ENCODE peak calls at places on chromosomes 6 and 20, in five cellular contexts. X is H9, D is neuronal stem cell, P is H1, O is trophoblast cell. Q is an unnamed sample.

GRCh38 chr20:19750207-19750606 is 7.9 kb upstream of the RIN2 start:
- DNase-seq in D (no peak), P (no peak), O (no peak), X (no peak), Q (no peak)

GRCh38 chr20:23273776-23274175 is 76.8 kb upstream of the NXT1 start:
- DNase-seq in P (no peak), X (no peak), D (no peak), O (no peak), Q (no peak)

GRCh38 chr6:20811112-20811746 is 277.0 kb downstream of the CDKAL1 start:
- DNase-seq in X (peak), O (peak), P (peak), D (peak), Q (peak)

GRCh38 chr6:54935739-54936138 is 89.2 kb downstream of the FAM83B start:
- DNase-seq in O (peak), D (no peak), P (no peak), X (no peak), Q (peak)

GRCh38 chr6:13537527-13537897 is 36.9 kb upstream of the SIRT5 start:
- DNase-seq in D (no peak), X (no peak), O (no peak), P (no peak), Q (no peak)

GRCh38 chr6:105879902-105880547 is 206.1 kb upstream of the PRDM1 start:
- DNase-seq in O (peak), D (no peak), P (no peak), X (no peak), Q (no peak)

GRCh38 chr6:108362455-108362854 is 67.6 kb downstream of the AFG1L start:
- DNase-seq in D (no peak), O (no peak), P (no peak), X (no peak), Q (no peak)

GRCh38 chr6:109910571-109910970 is 67.5 kb upstream of the GPR6 start:
- DNase-seq in D (no peak), X (no peak), O (no peak), P (no peak), Q (no peak)

GRCh38 chr20:53804920-53805894 is 211.6 kb upstream of the ZNF217 start:
- DNase-seq in X (no peak), O (no peak), D (no peak), P (no peak), Q (no peak)

GRCh38 chr6:157990321-157991066 is 8.8 kb downstream of the SYNJ2 start:
- DNase-seq in P (no peak), X (no peak), O (no peak), D (no peak), Q (no peak)

GRCh38 chr20:7094438-7094997 is 327.0 kb downstream of the BMP2 start:
- DNase-seq in O (peak), D (peak), P (no peak), X (peak), Q (peak)

GRCh38 chr6:40936810-40937209 is 102.2 kb downstream of the UNC5CL start:
- DNase-seq in O (no peak), D (no peak), P (no peak), X (no peak), Q (peak)

GRCh38 chr6:8743146-8743745 is 307.9 kb upstream of the SLC35B3 start:
- DNase-seq in O (peak), P (no peak), D (no peak), X (no peak), Q (no peak)

GRCh38 chr6:34917626-34918285 is 28.7 kb downstream of the ANKS1A start:
- DNase-seq in O (no peak), D (no peak), P (no peak), X (no peak), Q (no peak)

GRCh38 chr20:18625907-18626655 is 38.2 kb downstream of the DTD1 start:
- DNase-seq in O (no peak), P (no peak), X (no peak), D (no peak), Q (no peak)

GRCh38 chr6:83125425-83125824 is 58.0 kb downstream of the DOP1A start:
- DNase-seq in D (no peak), P (no peak), X (no peak), O (no peak), Q (no peak)

GRCh38 chr6:7468382-7469081 is 72.9 kb upstream of the DSP start:
- DNase-seq in P (no peak), O (peak), X (no peak), D (no peak), Q (peak)

GRCh38 chr6:117907600-117908245 is 659 bp downstream of the SLC35F1 start:
- DNase-seq in P (no peak), X (peak), D (peak), O (peak), Q (peak)

GRCh38 chr6:85864453-85865401 is 222.0 kb upstream of the SYNCRIP start:
- DNase-seq in D (no peak), O (peak), P (no peak), X (no peak), Q (peak)

GRCh38 chr6:34315780-34316179 is 67.0 kb upstream of the SMIM29 start:
- DNase-seq in P (no peak), X (no peak), O (peak), D (no peak), Q (no peak)

GRCh38 chr6:19896580-19897010 is 59.4 kb downstream of the ID4 start:
- DNase-seq in X (no peak), D (no peak), P (no peak), O (no peak), Q (no peak)

GRCh38 chr6:149563928-149564325 is 2.2 kb upstream of the GINM1 start:
- DNase-seq in D (no peak), O (no peak), X (no peak), P (no peak), Q (no peak)

GRCh38 chr6:150068786-150069648 is at the start of gene ULBP3:
- DNase-seq in O (peak), D (peak), X (peak), P (peak), Q (peak)

GRCh38 chr6:21664263-21665081 is 70.9 kb downstream of the SOX4 start:
- DNase-seq in D (peak), P (no peak), X (peak), O (peak), Q (peak)

GRCh38 chr6:133033263-133033662 is 207.9 kb upstream of the EYA4 start:
- DNase-seq in P (no peak), D (no peak), O (no peak), X (no peak), Q (no peak)

GRCh38 chr6:61809004-61809595 is 476.9 kb downstream of the KHDRBS2 start:
- DNase-seq in D (peak), P (no peak), O (peak), X (no peak), Q (peak)

GRCh38 chr20:48808382-48809034 is 19.3 kb downstream of the PREX1 start:
- DNase-seq in O (peak), D (no peak), X (no peak), P (no peak), Q (no peak)

GRCh38 chr6:129889580-129889979 is 28.5 kb upstream of the TMEM244 start:
- DNase-seq in D (no peak), X (no peak), O (no peak), P (no peak), Q (peak)

GRCh38 chr20:31751126-31751525 is 12.0 kb downstream of the TPX2 start:
- DNase-seq in P (no peak), X (no peak), O (no peak), D (no peak), Q (peak)

GRCh38 chr6:155523821-155524238 is 68.2 kb upstream of the NOX3 start:
- DNase-seq in O (no peak), P (peak), X (peak), D (peak), Q (no peak)

GRCh38 chr6:44228433-44228832 is 5.0 kb downstream of the SLC29A1 start:
- DNase-seq in X (no peak), P (no peak), O (no peak), D (no peak), Q (no peak)

GRCh38 chr6:13877116-13877515 is 47.6 kb upstream of the RNF182 start:
- DNase-seq in O (no peak), P (no peak), X (no peak), D (no peak), Q (no peak)

GRCh38 chr6:159875194-159875593 is 15.6 kb upstream of the MAS1 start:
- DNase-seq in P (no peak), D (no peak), O (no peak), X (peak), Q (no peak)

GRCh38 chr20:42958367-42959112 is 231.2 kb downstream of the PTPRT start:
- DNase-seq in O (no peak), D (no peak), X (no peak), P (no peak), Q (no peak)

GRCh38 chr6:16901777-16902176 is 140.5 kb upstream of the ATXN1 start:
- DNase-seq in O (no peak), D (no peak), X (no peak), P (no peak), Q (no peak)

GRCh38 chr20:4666001-4666470 is 55.7 kb upstream of the PRND start:
- DNase-seq in D (no peak), O (peak), X (no peak), P (no peak), Q (peak)

GRCh38 chr6:14231546-14232280 is 114.1 kb downstream of the CD83 start:
- DNase-seq in O (no peak), D (no peak), X (no peak), P (no peak), Q (no peak)

GRCh38 chr6:34953084-34954025 is 64.3 kb downstream of the ANKS1A start:
- DNase-seq in O (peak), X (no peak), D (no peak), P (no peak), Q (peak)

GRCh38 chr20:11941593-11942261 is 24.0 kb downstream of the BTBD3 start:
- DNase-seq in X (no peak), P (no peak), O (no peak), D (no peak), Q (no peak)

GRCh38 chr20:11935212-11935611 is 17.5 kb downstream of the BTBD3 start:
- DNase-seq in D (no peak), O (no peak), X (no peak), P (no peak), Q (no peak)

GRCh38 chr20:11937230-11937629 is 19.5 kb downstream of the BTBD3 start:
- DNase-seq in O (no peak), D (no peak), P (no peak), X (no peak), Q (no peak)

GRCh38 chr20:11935754-11936551 is 18.3 kb downstream of the BTBD3 start:
- DNase-seq in P (no peak), D (no peak), O (no peak), X (no peak), Q (no peak)
- H2BK120ac ChIP-seq in P (no peak), D (no peak), O (no peak), X (no peak), Q (no peak)

DNA sequence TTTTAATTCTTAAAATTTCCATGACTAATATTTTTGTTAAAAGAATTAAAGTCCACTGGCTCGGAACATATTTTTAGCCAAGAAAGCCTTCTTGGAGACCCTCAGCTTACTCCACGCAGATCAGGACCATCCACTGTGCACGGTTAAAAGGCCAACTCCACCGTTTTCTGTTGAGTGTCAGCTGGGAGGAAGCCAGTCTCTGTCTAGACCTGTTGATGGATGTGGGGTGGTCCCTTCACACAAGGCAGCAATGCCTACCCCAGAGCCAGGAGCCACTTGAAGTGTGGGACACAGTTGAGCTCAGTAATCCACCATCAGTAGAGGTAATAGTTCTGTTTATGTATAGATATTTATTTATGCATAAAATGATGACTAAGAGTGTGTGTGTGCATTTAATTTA is 19.9 kb upstream of the QKI start:
- DNase-seq in P (no peak), O (no peak), X (no peak), D (no peak), Q (no peak)
- H2BK12ac ChIP-seq in P (no peak), O (peak), X (no peak), D (no peak), Q (no peak)

DNA sequence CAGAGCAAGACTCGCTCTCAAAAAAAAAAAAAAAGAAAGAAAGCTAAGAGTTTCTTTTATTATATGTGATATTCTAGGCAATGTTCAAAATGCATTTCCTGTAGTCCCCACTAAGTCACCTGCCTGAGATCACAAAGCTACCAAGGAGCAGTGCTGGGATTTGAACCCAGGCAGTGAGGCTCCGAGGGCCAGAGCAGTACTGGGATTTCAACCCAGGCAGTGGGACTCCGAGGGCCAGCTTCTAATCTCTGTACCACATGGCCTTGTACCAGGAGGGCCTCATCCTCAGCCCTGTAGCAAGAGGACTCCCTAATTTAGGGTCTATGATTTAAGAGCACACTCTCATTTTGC is 39.7 kb downstream of the ZMYND8 start:
- DNase-seq in D (no peak), O (no peak), X (no peak), P (no peak), Q (no peak)
- H2BK120ac ChIP-seq in D (no peak), O (peak), X (peak), P (peak), Q (peak)

GRCh38 chr6:94272327-94272726 is 853.0 kb upstream of the EPHA7 start:
- DNase-seq in D (no peak), O (no peak), P (no peak), X (no peak), Q (no peak)
- H2BK12ac ChIP-seq in D (no peak), O (no peak), P (no peak), X (no peak), Q (no peak)

GRCh38 chr20:44475694-44476560 is at the start of gene TTPAL:
- DNase-seq in O (peak), D (peak), X (peak), P (peak), Q (peak)
- H2BK120ac ChIP-seq in O (peak), D (no peak), X (no peak), P (no peak), Q (peak)

GRCh38 chr6:27902335-27903314 is 9.6 kb downstream of the OR2B2 start:
- DNase-seq in O (peak), X (peak), D (peak), P (no peak), Q (peak)
- H2BK12ac ChIP-seq in O (no peak), X (no peak), D (no peak), P (no peak), Q (no peak)

GRCh38 chr20:16918366-16918765 is 170.2 kb downstream of the OTOR start:
- DNase-seq in X (no peak), P (no peak), D (no peak), O (no peak), Q (no peak)
- H2BK120ac ChIP-seq in X (no peak), P (no peak), D (no peak), O (no peak), Q (no peak)

GRCh38 chr20:33725607-33726264 is 5.6 kb upstream of the PXMP4 start:
- DNase-seq in P (no peak), X (no peak), D (no peak), O (peak), Q (no peak)
- H2BK12ac ChIP-seq in P (no peak), X (no peak), D (no peak), O (no peak), Q (no peak)

Q was measured in mesenchymal stem cell.